ENCODE peak calls at places on chromosomes 16 and 17, in five cellular contexts. T, O, P, B and A are unnamed samples.

GRCh38 chr16:5060073-5060641 is 5.6 kb downstream of the C16orf89 start:
- DNase-seq in T (no peak), O (no peak), P (no peak), B (no peak), A (no peak)

GRCh38 chr17:19570497-19571151 is 37.0 kb downstream of the SLC47A1 start:
- DNase-seq in T (no peak), O (no peak), P (no peak), B (no peak), A (no peak)

GRCh38 chr16:49856741-49857330 is 924 bp upstream of the ZNF423 start:
- DNase-seq in T (peak), O (no peak), P (peak), B (peak), A (peak)

GRCh38 chr17:7001562-7001961 is 5.7 kb downstream of the ALOX12 start:
- DNase-seq in T (no peak), O (no peak), P (no peak), B (no peak), A (no peak)

GRCh38 chr16:65235339-65236177 is 113.7 kb upstream of the CDH11 start:
- DNase-seq in T (no peak), O (no peak), P (no peak), B (no peak), A (no peak)

GRCh38 chr16:75497558-75497957 is 2.3 kb upstream of the CHST6 start:
- DNase-seq in T (no peak), O (no peak), P (no peak), B (no peak), A (no peak)

GRCh38 chr17:47704781-47705180 is 10.8 kb downstream of the TBKBP1 start:
- DNase-seq in T (no peak), O (no peak), P (no peak), B (no peak), A (no peak)

GRCh38 chr16:2829501-2830354 is at the start of gene ZG16B:
- DNase-seq in T (no peak), O (no peak), P (no peak), B (peak), A (no peak)

GRCh38 chr17:21549107-21549687 is 143.1 kb upstream of the KCNJ18 start:
- DNase-seq in T (no peak), O (no peak), P (no peak), B (no peak), A (no peak)

GRCh38 chr17:28173071-28173561 is 130.6 kb downstream of the NLK start:
- DNase-seq in T (no peak), O (no peak), P (no peak), B (no peak), A (no peak)

GRCh38 chr16:31001507-31002251 is 8.8 kb downstream of the STX1B start:
- DNase-seq in T (no peak), O (no peak), P (no peak), B (peak), A (no peak)

GRCh38 chr16:64705443-64705842 is 416.4 kb downstream of the CDH11 start:
- DNase-seq in T (no peak), O (no peak), P (no peak), B (no peak), A (no peak)

GRCh38 chr16:48182979-48183537 is 27.3 kb upstream of the ABCC12 start:
- DNase-seq in T (no peak), O (no peak), P (no peak), B (no peak), A (no peak)

GRCh38 chr16:84593825-84594724 is 23.8 kb downstream of the COTL1 start:
- DNase-seq in T (no peak), O (peak), P (peak), B (peak), A (no peak)

GRCh38 chr16:1592446-1592845 is 19.4 kb downstream of the IFT140 start:
- DNase-seq in T (no peak), O (no peak), P (no peak), B (no peak), A (no peak)

GRCh38 chr16:89476811-89477261 is 13.5 kb downstream of the ANKRD11 start:
- DNase-seq in T (no peak), O (peak), P (no peak), B (no peak), A (no peak)

GRCh38 chr16:24875466-24875865 is 29.7 kb downstream of the SLC5A11 start:
- DNase-seq in T (no peak), O (no peak), P (no peak), B (no peak), A (no peak)

GRCh38 chr16:87404764-87405625 is 12.9 kb downstream of the MAP1LC3B start:
- DNase-seq in T (no peak), O (no peak), P (no peak), B (no peak), A (no peak)

GRCh38 chr16:87407511-87408112 is 15.5 kb downstream of the MAP1LC3B start:
- DNase-seq in T (no peak), O (peak), P (peak), B (peak), A (no peak)

GRCh38 chr16:87409153-87409552 is 17.0 kb downstream of the MAP1LC3B start:
- DNase-seq in T (no peak), O (no peak), P (no peak), B (no peak), A (no peak)

GRCh38 chr16:87409781-87410180 is 17.6 kb downstream of the MAP1LC3B start:
- DNase-seq in T (no peak), O (no peak), P (no peak), B (no peak), A (no peak)

GRCh38 chr16:87406495-87407088 is 14.5 kb downstream of the MAP1LC3B start:
- DNase-seq in T (no peak), O (no peak), P (no peak), B (no peak), A (no peak)
- TF ChIP-seq CTCF in T (no peak), O (no peak), P (no peak), B (no peak), A (no peak)

DNA sequence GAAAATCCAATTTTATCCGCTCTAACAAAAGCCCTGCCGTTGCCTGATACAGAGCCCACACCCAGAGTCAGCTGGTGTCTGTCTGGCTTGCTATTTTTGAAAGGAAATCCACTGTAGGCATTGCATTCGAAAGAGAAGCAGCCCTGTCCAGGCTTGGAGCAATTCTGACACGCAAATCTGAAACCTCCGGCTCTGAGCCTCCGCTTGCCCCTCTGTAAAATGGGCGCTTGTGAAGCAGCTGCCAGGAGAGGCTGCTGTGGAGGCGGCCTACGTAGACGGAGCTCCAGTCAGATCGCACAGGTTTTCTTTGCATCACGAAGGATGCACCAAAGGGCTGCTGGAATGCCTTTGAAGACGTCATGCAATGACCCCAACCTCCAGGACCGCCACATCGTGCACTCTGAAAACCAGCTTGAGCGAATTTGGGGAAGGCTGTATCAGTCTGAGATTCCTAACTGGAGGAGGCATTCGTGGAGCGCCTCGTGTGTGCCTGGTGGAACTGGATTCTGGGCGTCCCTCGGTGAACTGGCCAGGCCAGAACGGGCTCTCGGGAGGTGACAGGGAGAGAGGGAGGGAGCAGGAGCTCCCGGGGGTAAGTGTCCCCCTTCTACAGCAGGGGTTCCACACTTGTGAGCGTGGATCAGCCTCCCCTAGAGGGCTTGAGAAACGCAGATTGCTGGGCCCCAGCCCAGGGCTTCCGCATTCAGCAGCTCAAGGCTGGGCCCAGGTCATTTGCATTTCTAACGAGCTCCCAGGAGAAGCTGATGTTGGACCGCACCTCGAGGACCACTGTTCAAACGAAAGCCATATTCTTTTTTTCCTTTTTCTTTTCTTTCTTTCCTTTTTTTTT is 215.5 kb downstream of the MRTFB start:
- DNase-seq in T (no peak), O (peak), P (no peak), B (no peak), A (no peak)
- TF ChIP-seq CTCF in T (no peak), O (no peak), P (no peak), B (no peak), A (no peak)

GRCh38 chr17:74051348-74051747 is 152.1 kb upstream of the RPL38 start:
- DNase-seq in T (no peak), O (no peak), P (no peak), B (no peak), A (no peak)

GRCh38 chr17:74049167-74049797 is 154.2 kb upstream of the RPL38 start:
- DNase-seq in T (no peak), O (no peak), P (no peak), B (no peak), A (no peak)

GRCh38 chr17:74055508-74056160 is 147.8 kb upstream of the RPL38 start:
- DNase-seq in T (no peak), O (no peak), P (no peak), B (no peak), A (no peak)

GRCh38 chr17:74054249-74054648 is 149.2 kb upstream of the RPL38 start:
- DNase-seq in T (no peak), O (no peak), P (no peak), B (no peak), A (no peak)

GRCh38 chr17:74052993-74053744 is 150.3 kb upstream of the RPL38 start:
- DNase-seq in T (no peak), O (no peak), P (no peak), B (no peak), A (no peak)
- TF ChIP-seq CTCF in T (no peak), O (no peak), P (no peak), B (no peak), A (no peak)

DNA sequence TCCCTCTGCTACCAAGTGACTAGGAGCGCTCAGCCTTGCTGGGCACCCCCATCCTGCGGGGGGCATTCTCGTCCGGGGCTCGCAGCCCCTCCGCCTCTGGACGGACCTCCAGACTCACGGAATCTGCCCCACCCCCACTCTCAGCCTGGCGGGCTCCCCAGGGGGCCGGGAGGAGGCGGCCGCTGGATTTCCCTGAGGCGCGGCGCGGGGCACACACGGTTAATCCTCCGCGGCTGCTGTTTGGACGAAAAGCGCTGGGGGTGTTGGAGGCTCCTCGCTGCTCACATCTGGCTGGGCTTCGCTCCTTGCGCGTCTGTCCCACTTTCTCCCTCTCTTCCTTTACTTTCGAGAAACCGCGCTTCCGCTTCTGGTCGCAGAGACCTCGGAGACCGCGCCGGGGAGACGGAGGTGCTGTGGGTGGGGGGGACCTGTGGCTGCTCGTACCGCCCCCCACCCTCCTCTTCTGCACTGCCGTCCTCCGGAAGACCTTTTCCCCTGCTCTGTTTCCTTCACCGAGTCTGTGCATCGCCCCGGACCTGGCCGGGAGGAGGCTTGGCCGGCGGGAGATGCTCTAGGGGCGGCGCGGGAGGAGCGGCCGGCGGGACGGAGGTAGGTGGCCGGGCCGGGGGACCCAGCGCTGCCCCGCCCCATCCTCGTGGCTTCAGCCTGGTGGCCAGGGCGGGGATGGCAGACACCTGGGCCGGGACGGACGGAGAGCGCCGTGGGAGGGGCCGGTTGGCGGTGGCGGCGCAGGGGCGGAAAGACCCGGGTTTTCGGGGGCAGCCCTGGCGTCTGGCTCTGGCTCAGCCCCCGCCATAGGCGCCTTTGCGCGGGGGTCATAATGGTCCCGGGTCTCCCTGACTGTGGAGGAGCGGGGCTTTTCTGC is at the start of gene C1QTNF1:
- DNase-seq in T (no peak), O (no peak), P (peak), B (peak), A (peak)
- TF ChIP-seq CTCF in T (peak), O (peak), P (peak), B (peak), A (peak)

DNA sequence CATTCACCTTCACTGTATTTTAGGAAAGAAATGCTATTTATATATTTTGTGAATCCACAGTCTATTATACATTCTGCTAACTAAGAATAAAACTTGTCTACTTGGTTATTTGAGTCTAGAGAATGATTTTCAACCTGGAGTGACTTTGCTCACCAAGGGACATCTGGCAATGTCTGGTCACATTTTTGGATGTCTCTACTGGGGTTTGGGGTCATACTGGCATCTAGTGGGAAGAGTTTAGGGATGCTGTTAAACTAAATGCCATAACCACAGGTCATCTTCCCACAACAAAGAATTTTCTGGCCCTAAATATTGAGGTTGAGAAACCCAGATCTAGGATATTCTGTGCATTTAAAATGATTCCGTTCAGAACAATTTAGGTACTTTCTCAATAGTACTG is 26.0 kb downstream of the KCNJ16 start:
- DNase-seq in T (no peak), O (no peak), P (no peak), B (no peak), A (no peak)
- TF ChIP-seq CTCF in T (no peak), O (no peak), P (no peak), B (no peak), A (no peak)

DNA sequence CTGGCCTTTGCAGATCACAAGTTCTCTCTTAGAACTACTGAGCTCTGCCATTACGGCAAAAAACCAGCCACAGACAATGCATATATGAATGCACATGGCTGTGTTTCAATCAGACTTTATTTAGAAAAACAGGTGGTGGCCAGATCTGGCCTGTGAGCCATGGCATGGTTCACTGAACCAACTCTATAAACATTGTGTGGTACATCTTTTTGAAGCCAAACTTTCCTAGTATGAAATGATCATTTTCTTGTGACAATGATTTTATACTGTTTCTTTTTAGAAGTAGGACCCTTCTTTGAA is 65.9 kb upstream of the AMZ2 start:
- DNase-seq in T (no peak), O (peak), P (no peak), B (no peak), A (no peak)
- TF ChIP-seq CTCF in T (no peak), O (no peak), P (no peak), B (no peak), A (no peak)